ENCODE peak calls at places on chromosomes 3 and 15, in ten cellular contexts. Y is SK-N-SH, W is A549, T is ovary, G is transverse colon, M is sigmoid colon, B is K562, P is stomach, S is tibial nerve, X is suprapubic skin. J is an unnamed sample.

GRCh38 chr15:34243226-34243625 is 18.4 kb downstream of the EMC4 start:
- DNase-seq in M (no peak), T (no peak), W (no peak), B (no peak), X (no peak), G (no peak), P (no peak), S (no peak), Y (no peak), J (no peak)

GRCh38 chr3:5929027-5929426 is 741.5 kb downstream of the EDEM1 start:
- DNase-seq in M (no peak), G (no peak), W (no peak), P (no peak), B (no peak), S (no peak), Y (no peak), T (no peak), X (no peak), J (no peak)

GRCh38 chr3:53643757-53644156 is 149.3 kb downstream of the CACNA1D start:
- DNase-seq in B (no peak), T (no peak), X (no peak), Y (no peak), G (no peak), P (no peak), W (no peak), S (no peak), M (no peak), J (peak)

GRCh38 chr3:37742121-37742520 is 119.6 kb upstream of the CTDSPL start:
- DNase-seq in Y (no peak), S (no peak), P (no peak), W (no peak), B (no peak), X (no peak), T (no peak), G (no peak), M (no peak), J (peak)

GRCh38 chr15:43239732-43240491 is 19.1 kb upstream of the EPB42 start:
- DNase-seq in T (no peak), Y (no peak), X (no peak), M (no peak), B (no peak), W (no peak), P (no peak), G (no peak), S (no peak), J (no peak)

GRCh38 chr15:41115652-41116115 is 396 bp downstream of the INO80 start:
- DNase-seq in B (peak), S (peak), T (peak), M (no peak), Y (no peak), X (peak), W (peak), P (peak), G (peak), J (no peak)

GRCh38 chr15:69515508-69516290 is 63.1 kb downstream of the RPLP1 start:
- DNase-seq in Y (no peak), W (no peak), M (no peak), S (no peak), X (no peak), P (no peak), B (no peak), T (no peak), G (no peak), J (no peak)

GRCh38 chr15:91473894-91474293 is 373.8 kb downstream of the SV2B start:
- DNase-seq in S (no peak), B (no peak), P (no peak), Y (no peak), T (no peak), G (no peak), M (no peak), X (no peak), W (no peak), J (no peak)

GRCh38 chr15:97023131-97023844 is 692.8 kb downstream of the NR2F2 start:
- DNase-seq in X (no peak), M (no peak), G (no peak), Y (no peak), P (no peak), B (no peak), S (no peak), T (no peak), W (no peak), J (no peak)

GRCh38 chr3:52053307-52054304 is 2.8 kb downstream of the DUSP7 start:
- DNase-seq in W (no peak), X (no peak), Y (no peak), S (no peak), B (no peak), T (peak), P (no peak), G (no peak), M (no peak), J (no peak)

GRCh38 chr3:21750291-21750690 is 719 bp downstream of the ZNF385D start:
- DNase-seq in T (no peak), B (no peak), Y (no peak), M (no peak), X (no peak), G (no peak), W (no peak), P (no peak), S (no peak), J (no peak)

GRCh38 chr3:142888484-142889262 is at the start of gene PCOLCE2:
- DNase-seq in G (peak), S (no peak), M (peak), Y (peak), P (no peak), B (peak), T (peak), X (peak), W (peak), J (peak)

GRCh38 chr15:42832577-42832976 is 88.0 kb downstream of the TTBK2 start:
- DNase-seq in P (no peak), Y (no peak), G (no peak), B (no peak), S (no peak), W (peak), M (no peak), T (no peak), X (no peak), J (no peak)

GRCh38 chr3:12994357-12994606 is 78.9 kb downstream of the IQSEC1 start:
- DNase-seq in Y (peak), W (peak), X (no peak), S (peak), B (no peak), G (peak), M (peak), T (peak), P (peak), J (no peak)

GRCh38 chr3:112304611-112305010 is 10.6 kb upstream of the SLC9C1 start:
- DNase-seq in G (no peak), T (no peak), P (no peak), B (no peak), W (no peak), M (no peak), Y (no peak), S (no peak), X (no peak), J (no peak)

GRCh38 chr15:89660556-89660955 is 5.3 kb upstream of the KIF7 start:
- DNase-seq in M (no peak), P (no peak), W (no peak), B (no peak), T (no peak), Y (no peak), X (no peak), S (no peak), G (no peak), J (no peak)

GRCh38 chr15:67927501-67928156 is 87.8 kb upstream of the RNU6-1 start:
- DNase-seq in X (no peak), S (no peak), Y (no peak), T (peak), W (no peak), P (peak), G (peak), M (peak), B (no peak), J (peak)

GRCh38 chr3:142004025-142004424 is 127.6 kb downstream of the ATP1B3 start:
- DNase-seq in B (no peak), W (no peak), T (no peak), G (no peak), M (no peak), S (no peak), X (no peak), P (no peak), Y (no peak), J (no peak)

GRCh38 chr3:160162440-160162839 is 62.8 kb upstream of the C3orf80 start:
- DNase-seq in W (no peak), S (no peak), X (no peak), G (no peak), Y (peak), M (no peak), T (no peak), P (no peak), B (no peak), J (peak)

GRCh38 chr3:170473358-170473757 is 54.7 kb downstream of the CLDN11 start:
- DNase-seq in T (no peak), G (no peak), W (no peak), Y (no peak), P (no peak), S (no peak), M (no peak), X (no peak), B (no peak), J (no peak)

GRCh38 chr3:62164196-62164595 is 209.2 kb downstream of the FEZF2 start:
- DNase-seq in G (no peak), X (no peak), P (no peak), M (no peak), B (no peak), T (no peak), Y (no peak), W (no peak), S (no peak), J (no peak)

GRCh38 chr3:171679011-171679492 is 131.2 kb downstream of the PLD1 start:
- DNase-seq in G (peak), T (no peak), Y (no peak), S (no peak), P (no peak), W (no peak), M (no peak), B (no peak), X (no peak), J (no peak)

GRCh38 chr3:50644556-50644955 is 27.6 kb downstream of the MAPKAPK3 start:
- DNase-seq in G (no peak), W (no peak), B (no peak), M (no peak), X (no peak), P (no peak), T (no peak), Y (no peak), S (no peak), J (no peak)

GRCh38 chr15:39931615-39932014 is 2.3 kb upstream of the EIF2AK4 start:
- DNase-seq in P (no peak), X (no peak), Y (no peak), G (no peak), M (no peak), T (no peak), B (no peak), W (no peak), S (no peak), J (no peak)

GRCh38 chr3:61927332-61927731 is 366.0 kb downstream of the PTPRG start:
- DNase-seq in X (peak), Y (peak), P (no peak), B (no peak), S (no peak), G (peak), M (peak), W (no peak), T (peak), J (peak)

GRCh38 chr3:161295325-161295724 is 74.2 kb downstream of the NMD3 start:
- DNase-seq in Y (no peak), W (no peak), T (no peak), M (no peak), P (no peak), G (no peak), S (no peak), B (no peak), X (no peak), J (no peak)

GRCh38 chr3:98733778-98734281 is 29.3 kb upstream of the ST3GAL6 start:
- DNase-seq in X (no peak), S (no peak), B (no peak), Y (peak), T (no peak), G (peak), M (no peak), P (no peak), W (no peak), J (no peak)

GRCh38 chr15:95994418-95994817 is 336.1 kb upstream of the NR2F2 start:
- DNase-seq in S (no peak), G (no peak), M (no peak), X (no peak), Y (no peak), P (no peak), W (no peak), B (no peak), T (no peak), J (no peak)

GRCh38 chr3:107065094-107065861 is 312.0 kb upstream of the CCDC54 start:
- DNase-seq in W (no peak), Y (peak), X (no peak), T (peak), G (no peak), S (no peak), B (no peak), M (no peak), P (no peak), J (no peak)

GRCh38 chr3:50192689-50193141 is 1.3 kb downstream of the GNAT1 start:
- DNase-seq in T (no peak), X (no peak), B (peak), G (peak), Y (peak), S (peak), P (peak), W (peak), M (no peak), J (peak)

GRCh38 chr3:21185816-21186314 is 565.1 kb downstream of the ZNF385D start:
- DNase-seq in B (no peak), X (no peak), W (no peak), G (no peak), S (no peak), M (no peak), Y (no peak), P (no peak), T (no peak), J (no peak)

GRCh38 chr3:157335198-157335597 is 101.5 kb upstream of the PTX3 start:
- DNase-seq in Y (no peak), S (no peak), M (no peak), W (no peak), T (no peak), X (no peak), P (no peak), B (no peak), G (no peak), J (no peak)

GRCh38 chr3:171058058-171058457 is 31.5 kb upstream of the SLC2A2 start:
- DNase-seq in S (no peak), Y (no peak), X (no peak), P (no peak), G (no peak), B (no peak), T (no peak), M (no peak), W (no peak), J (no peak)

GRCh38 chr3:54550216-54550977 is 377.5 kb downstream of the LRTM1 start:
- DNase-seq in M (no peak), B (no peak), X (no peak), W (no peak), Y (no peak), T (no peak), G (no peak), S (no peak), P (no peak), J (no peak)

GRCh38 chr3:158912621-158913020 is 110.8 kb downstream of the MFSD1 start:
- DNase-seq in B (no peak), G (no peak), T (no peak), X (no peak), Y (no peak), S (no peak), M (no peak), W (no peak), P (no peak), J (no peak)

GRCh38 chr15:69704685-69705084 is 252.1 kb downstream of the RPLP1 start:
- DNase-seq in B (no peak), P (no peak), X (no peak), S (no peak), G (no peak), Y (no peak), W (no peak), M (no peak), T (no peak), J (no peak)

GRCh38 chr15:38299216-38299615 is 46.6 kb downstream of the SPRED1 start:
- DNase-seq in W (no peak), T (no peak), G (no peak), S (no peak), B (no peak), M (no peak), P (no peak), X (no peak), Y (no peak), J (no peak)

DNA sequence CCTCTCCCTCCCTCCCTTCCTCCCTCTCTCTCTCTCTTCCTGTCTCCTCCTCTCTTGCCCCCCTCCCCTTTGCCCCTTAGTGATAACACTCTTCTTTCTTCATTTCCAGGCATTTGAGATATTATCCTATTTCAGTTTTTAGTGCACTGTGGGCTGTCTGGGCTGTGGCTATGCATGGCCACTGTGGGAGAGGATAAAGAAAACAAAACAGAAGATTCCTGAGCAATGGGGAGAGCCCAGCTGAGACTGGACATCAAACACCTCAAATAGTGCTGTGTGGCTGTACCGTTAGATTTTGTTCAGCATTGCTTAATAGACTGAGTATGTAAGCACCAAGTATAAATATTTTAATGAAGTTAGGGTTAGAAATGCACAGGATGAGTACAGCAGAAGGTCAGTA is 7.8 kb upstream of the GBE1 start:
- DNase-seq in S (no peak), B (no peak), M (no peak), P (no peak), G (no peak), X (no peak), T (no peak), W (no peak), Y (no peak), J (no peak)
- TF ChIP-seq EP300 in S (no peak), B (no peak), M (no peak), P (no peak), G (no peak), X (no peak), T (no peak), W (no peak), Y (no peak), J (no peak)

DNA sequence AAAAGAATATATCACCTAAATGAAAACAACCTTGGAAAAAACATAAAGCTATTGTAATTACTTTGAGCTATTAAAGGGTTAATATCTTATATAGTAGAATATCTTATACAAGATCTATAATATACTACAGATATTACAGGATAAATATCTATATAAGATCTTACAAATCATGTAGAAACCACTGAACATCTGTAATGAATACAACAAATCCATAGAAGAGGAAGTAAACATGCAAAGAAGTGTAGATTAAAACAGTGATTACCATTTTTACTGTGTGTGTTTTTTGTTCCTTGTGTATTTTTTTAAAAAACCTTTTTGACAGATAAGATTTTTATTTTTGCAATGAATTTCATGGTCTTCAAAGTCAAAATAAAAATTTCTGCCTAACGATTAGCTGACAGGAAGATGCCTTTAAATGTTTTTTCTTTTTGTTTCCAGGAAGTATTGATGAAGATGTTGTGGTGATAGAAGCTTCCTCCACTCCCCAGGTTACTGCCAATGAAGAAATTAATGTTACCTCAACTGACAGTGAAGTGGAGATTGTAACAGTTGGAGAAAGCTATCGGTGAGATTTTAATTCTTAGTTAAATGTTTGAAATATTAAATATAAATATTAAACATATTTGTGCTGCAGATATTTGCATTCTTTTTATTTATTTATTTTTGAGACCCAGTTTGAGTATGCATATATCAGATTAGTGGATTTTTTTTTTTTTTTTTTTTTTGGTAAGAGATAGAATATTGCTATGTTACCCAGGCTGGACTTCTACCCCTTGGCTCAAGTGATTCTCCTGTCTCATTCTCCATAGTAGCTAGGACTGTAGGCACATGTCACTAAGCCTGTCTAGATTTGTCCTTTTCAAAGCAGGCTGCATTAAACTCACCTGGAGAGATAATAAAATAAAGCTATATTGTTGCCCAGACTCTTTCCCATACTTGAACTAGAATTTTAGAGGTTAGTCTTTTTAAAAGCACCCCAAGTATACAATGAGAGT is 52.8 kb upstream of the CCNB2 start:
- DNase-seq in B (no peak), X (no peak), S (no peak), W (no peak), G (no peak), M (no peak), T (no peak), P (no peak), Y (no peak), J (no peak)
- H3K4me3 ChIP-seq in B (no peak), X (no peak), S (no peak), W (no peak), G (no peak), M (no peak), T (no peak), P (no peak), Y (no peak), J (no peak)

GRCh38 chr3:139830817-139831216 is 104.2 kb upstream of the CLSTN2 start:
- DNase-seq in X (no peak), S (no peak), M (no peak), W (no peak), Y (peak), G (no peak), B (no peak), T (peak), P (no peak), J (no peak)

GRCh38 chr3:139832998-139833397 is 102.0 kb upstream of the CLSTN2 start:
- DNase-seq in G (no peak), P (no peak), W (no peak), M (no peak), Y (no peak), X (no peak), T (no peak), S (no peak), B (no peak), J (no peak)

GRCh38 chr3:139824864-139825263 is 110.1 kb upstream of the CLSTN2 start:
- DNase-seq in G (no peak), T (no peak), X (no peak), S (no peak), B (no peak), Y (no peak), P (no peak), M (no peak), W (no peak), J (peak)

GRCh38 chr3:139827833-139828232 is 107.2 kb upstream of the CLSTN2 start:
- DNase-seq in Y (no peak), G (no peak), P (no peak), W (no peak), X (no peak), S (no peak), B (no peak), M (no peak), T (no peak), J (no peak)
- TF ChIP-seq EP300 in Y (no peak), G (no peak), P (no peak), W (no peak), X (no peak), S (no peak), B (no peak), M (no peak), T (no peak), J (no peak)

GRCh38 chr3:195032106-195032759 is 238.7 kb downstream of the XXYLT1 start:
- DNase-seq in S (no peak), Y (no peak), P (no peak), B (no peak), T (no peak), M (no peak), W (no peak), X (no peak), G (no peak), J (no peak)

GRCh38 chr3:195033531-195034091 is 237.3 kb downstream of the XXYLT1 start:
- DNase-seq in B (no peak), P (peak), G (peak), S (no peak), T (no peak), W (peak), X (no peak), Y (no peak), M (no peak), J (no peak)

GRCh38 chr3:195030791-195031321 is 240.1 kb downstream of the XXYLT1 start:
- DNase-seq in T (no peak), Y (peak), G (no peak), M (no peak), W (peak), B (no peak), S (no peak), X (no peak), P (no peak), J (no peak)

GRCh38 chr3:195032955-195033354 is 238.0 kb downstream of the XXYLT1 start:
- DNase-seq in G (no peak), X (no peak), B (no peak), P (no peak), W (no peak), Y (no peak), S (no peak), M (no peak), T (no peak), J (no peak)

DNA sequence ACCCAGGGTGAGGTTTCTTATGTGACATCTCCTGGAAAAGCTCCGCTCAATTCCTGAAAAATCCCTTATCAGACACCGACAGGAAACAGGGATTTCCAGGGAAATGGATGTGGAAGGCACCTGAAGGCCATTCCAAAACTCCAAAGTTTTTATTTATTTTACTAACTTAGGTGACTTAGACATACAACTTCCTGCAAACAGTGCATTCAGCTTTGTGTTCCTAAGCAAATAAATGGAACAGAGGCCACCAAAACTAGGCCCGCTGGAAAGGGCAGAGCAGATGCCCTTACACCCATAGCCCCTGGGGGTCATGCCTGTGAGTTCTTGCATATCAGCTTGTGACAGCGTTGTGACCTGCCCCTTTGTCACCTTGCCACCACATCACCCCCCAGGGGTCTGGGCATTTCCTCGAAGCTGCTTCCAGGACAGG is 239.4 kb downstream of the XXYLT1 start:
- DNase-seq in M (no peak), W (no peak), S (no peak), P (no peak), B (no peak), T (no peak), X (no peak), Y (no peak), G (no peak), J (no peak)
- H3K4me3 ChIP-seq in M (no peak), W (no peak), S (no peak), P (no peak), B (no peak), T (no peak), X (no peak), Y (no peak), G (no peak), J (no peak)

J was measured in esophagus muscularis mucosa.